ENCODE peak calls at places on chromosome 3, in nine cellular contexts. M is HFFc6; P is mesendoderm; X is nephron progenitor cell; H is neural progenitor cell; R is H54; U is activated T-helper 1 cell treated with anti-CD3 and anti-CD28 coated beads, Interleukin-2, amount 50 U/mL, for 16 hours; V is AG10803; J is EL. Y is an unnamed sample.

GRCh38 chr3:45170071-45170470 is 23.9 kb upstream of the CDCP1 start:
- DNase-seq in X (no peak), H (no peak), U (no peak), R (no peak), J (no peak), V (peak), P (no peak), M (no peak), Y (no peak)

GRCh38 chr3:156826896-156827882 is 1.0 kb downstream of the LEKR1 start:
- DNase-seq in R (no peak), J (no peak), U (no peak), V (no peak), M (no peak), H (peak), X (no peak), P (peak), Y (no peak)

GRCh38 chr3:98596902-98597500 is 3.6 kb upstream of the CPOX start:
- DNase-seq in R (no peak), P (no peak), X (no peak), H (no peak), J (peak), M (peak), V (no peak), U (no peak), Y (no peak)

GRCh38 chr3:160667452-160667851 is 9.5 kb upstream of the ARL14 start:
- DNase-seq in V (no peak), U (no peak), X (no peak), M (peak), H (no peak), R (peak), J (peak), P (peak), Y (no peak)

GRCh38 chr3:77667901-77668300 is 628.0 kb downstream of the ROBO2 start:
- DNase-seq in H (no peak), R (no peak), X (no peak), P (no peak), M (no peak), U (no peak), J (no peak), V (no peak), Y (no peak)

GRCh38 chr3:72678892-72679291 is 169.4 kb downstream of the SHQ1 start:
- DNase-seq in R (no peak), P (no peak), U (no peak), M (no peak), V (no peak), X (no peak), J (peak), H (no peak), Y (no peak)

GRCh38 chr3:49727924-49728361 is 4.2 kb upstream of the GMPPB start:
- DNase-seq in V (no peak), X (no peak), R (no peak), H (no peak), P (no peak), M (no peak), U (no peak), J (no peak), Y (no peak)

GRCh38 chr3:28940530-28940929 is 340.3 kb upstream of the RBMS3 start:
- DNase-seq in X (no peak), R (no peak), H (no peak), U (no peak), P (no peak), J (peak), M (peak), V (peak), Y (no peak)

GRCh38 chr3:59250600-59250999 is 200.8 kb upstream of the CFAP20DC start:
- DNase-seq in P (no peak), H (no peak), U (no peak), J (no peak), V (no peak), X (no peak), M (no peak), R (no peak), Y (no peak)

GRCh38 chr3:123929325-123929724 is 31.7 kb downstream of the CCDC14 start:
- DNase-seq in H (no peak), R (no peak), P (no peak), V (no peak), X (no peak), J (no peak), M (no peak), U (no peak), Y (no peak)

GRCh38 chr3:134794323-134794722 is 737 bp upstream of the EPHB1 start:
- DNase-seq in X (no peak), M (no peak), P (no peak), U (no peak), H (no peak), V (no peak), J (no peak), R (no peak), Y (no peak)

GRCh38 chr3:137759505-137759904 is 4.6 kb upstream of the SOX14 start:
- DNase-seq in U (no peak), R (no peak), H (no peak), M (no peak), V (no peak), J (no peak), P (no peak), X (no peak), Y (no peak)

GRCh38 chr3:22861426-22861825 is 341.7 kb upstream of the UBE2E2 start:
- DNase-seq in U (no peak), J (no peak), H (no peak), R (no peak), P (no peak), X (no peak), V (no peak), M (no peak), Y (no peak)